ENCODE peak calls at places on chromosome 18, in nine cellular contexts. One of them, this sample, is unnamed.

GRCh38 chr18:45245036-45245638 is 370.1 kb upstream of the SLC14A2 start:
- DNase-seq in HepG2: no peak
- DNase-seq in nephron progenitor cell: no peak
- DNase-seq in GM10248: no peak
- DNase-seq in RWPE1: no peak
- DNase-seq in heart left ventricle: no peak
- DNase-seq in fibroblast of pulmonary artery: no peak
- DNase-seq in astrocyte of the cerebellum: no peak
- DNase-seq in upper lobe of left lung: no peak
- DNase-seq in this sample: no peak

GRCh38 chr18:31490838-31491237 is 7.1 kb upstream of the DSG2 start:
- DNase-seq in HepG2: no peak
- DNase-seq in nephron progenitor cell: no peak
- DNase-seq in GM10248: no peak
- DNase-seq in RWPE1: no peak
- DNase-seq in heart left ventricle: no peak
- DNase-seq in fibroblast of pulmonary artery: no peak
- DNase-seq in astrocyte of the cerebellum: no peak
- DNase-seq in upper lobe of left lung: no peak
- DNase-seq in this sample: no peak

GRCh38 chr18:59419386-59419785 is 60.3 kb upstream of the LMAN1 start:
- DNase-seq in HepG2: no peak
- DNase-seq in nephron progenitor cell: no peak
- DNase-seq in GM10248: no peak
- DNase-seq in RWPE1: no peak
- DNase-seq in heart left ventricle: no peak
- DNase-seq in fibroblast of pulmonary artery: peak
- DNase-seq in astrocyte of the cerebellum: no peak
- DNase-seq in upper lobe of left lung: no peak
- DNase-seq in this sample: no peak

GRCh38 chr18:33710269-33710668 is 132.2 kb downstream of the ASXL3 start:
- DNase-seq in HepG2: no peak
- DNase-seq in nephron progenitor cell: no peak
- DNase-seq in GM10248: no peak
- DNase-seq in RWPE1: no peak
- DNase-seq in heart left ventricle: no peak
- DNase-seq in fibroblast of pulmonary artery: no peak
- DNase-seq in astrocyte of the cerebellum: no peak
- DNase-seq in upper lobe of left lung: no peak
- DNase-seq in this sample: no peak

GRCh38 chr18:76767954-76768353 is 54.4 kb upstream of the ZNF236 start:
- DNase-seq in HepG2: no peak
- DNase-seq in nephron progenitor cell: no peak
- DNase-seq in GM10248: no peak
- DNase-seq in RWPE1: no peak
- DNase-seq in heart left ventricle: no peak
- DNase-seq in fibroblast of pulmonary artery: no peak
- DNase-seq in astrocyte of the cerebellum: no peak
- DNase-seq in upper lobe of left lung: no peak
- DNase-seq in this sample: no peak

GRCh38 chr18:53909668-53910067 is 314.8 kb downstream of the MBD2 start:
- DNase-seq in HepG2: peak
- DNase-seq in nephron progenitor cell: no peak
- DNase-seq in GM10248: no peak
- DNase-seq in RWPE1: no peak
- DNase-seq in heart left ventricle: no peak
- DNase-seq in fibroblast of pulmonary artery: peak
- DNase-seq in astrocyte of the cerebellum: no peak
- DNase-seq in upper lobe of left lung: no peak
- DNase-seq in this sample: no peak

GRCh38 chr18:58953627-58954026 is 89.0 kb downstream of the ZNF532 start:
- DNase-seq in HepG2: peak
- DNase-seq in nephron progenitor cell: no peak
- DNase-seq in GM10248: no peak
- DNase-seq in RWPE1: no peak
- DNase-seq in heart left ventricle: peak
- DNase-seq in fibroblast of pulmonary artery: peak
- DNase-seq in astrocyte of the cerebellum: no peak
- DNase-seq in upper lobe of left lung: no peak
- DNase-seq in this sample: no peak

GRCh38 chr18:55998071-55998522 is 410.1 kb upstream of the TCF4 start:
- DNase-seq in HepG2: no peak
- DNase-seq in nephron progenitor cell: peak
- DNase-seq in GM10248: no peak
- DNase-seq in RWPE1: no peak
- DNase-seq in heart left ventricle: no peak
- DNase-seq in fibroblast of pulmonary artery: no peak
- DNase-seq in astrocyte of the cerebellum: peak
- DNase-seq in upper lobe of left lung: no peak
- DNase-seq in this sample: no peak

GRCh38 chr18:44149706-44150105 is 531.0 kb upstream of the SETBP1 start:
- DNase-seq in HepG2: no peak
- DNase-seq in nephron progenitor cell: no peak
- DNase-seq in GM10248: no peak
- DNase-seq in RWPE1: peak
- DNase-seq in heart left ventricle: no peak
- DNase-seq in fibroblast of pulmonary artery: peak
- DNase-seq in astrocyte of the cerebellum: peak
- DNase-seq in upper lobe of left lung: no peak
- DNase-seq in this sample: no peak

GRCh38 chr18:44564922-44565321 is 115.8 kb upstream of the SETBP1 start:
- DNase-seq in HepG2: no peak
- DNase-seq in nephron progenitor cell: no peak
- DNase-seq in GM10248: no peak
- DNase-seq in RWPE1: no peak
- DNase-seq in heart left ventricle: no peak
- DNase-seq in fibroblast of pulmonary artery: peak
- DNase-seq in astrocyte of the cerebellum: peak
- DNase-seq in upper lobe of left lung: no peak
- DNase-seq in this sample: no peak

GRCh38 chr18:67359868-67360838 is 156.4 kb downstream of the DSEL start:
- DNase-seq in HepG2: peak
- DNase-seq in nephron progenitor cell: no peak
- DNase-seq in GM10248: no peak
- DNase-seq in RWPE1: peak
- DNase-seq in heart left ventricle: peak
- DNase-seq in fibroblast of pulmonary artery: peak
- DNase-seq in astrocyte of the cerebellum: peak
- DNase-seq in upper lobe of left lung: no peak
- DNase-seq in this sample: no peak

GRCh38 chr18:55461843-55462242 is 126.1 kb downstream of the TCF4 start:
- DNase-seq in HepG2: no peak
- DNase-seq in nephron progenitor cell: no peak
- DNase-seq in GM10248: no peak
- DNase-seq in RWPE1: no peak
- DNase-seq in heart left ventricle: no peak
- DNase-seq in fibroblast of pulmonary artery: no peak
- DNase-seq in astrocyte of the cerebellum: no peak
- DNase-seq in upper lobe of left lung: no peak
- DNase-seq in this sample: no peak

GRCh38 chr18:49960376-49960775 is 147.0 kb upstream of the ACAA2 start:
- DNase-seq in HepG2: no peak
- DNase-seq in nephron progenitor cell: no peak
- DNase-seq in GM10248: no peak
- DNase-seq in RWPE1: no peak
- DNase-seq in heart left ventricle: no peak
- DNase-seq in fibroblast of pulmonary artery: no peak
- DNase-seq in astrocyte of the cerebellum: no peak
- DNase-seq in upper lobe of left lung: no peak
- DNase-seq in this sample: no peak

GRCh38 chr18:48342125-48342524 is 67.1 kb downstream of the ZBTB7C start:
- DNase-seq in HepG2: no peak
- DNase-seq in nephron progenitor cell: no peak
- DNase-seq in GM10248: no peak
- DNase-seq in RWPE1: no peak
- DNase-seq in heart left ventricle: peak
- DNase-seq in fibroblast of pulmonary artery: no peak
- DNase-seq in astrocyte of the cerebellum: no peak
- DNase-seq in upper lobe of left lung: no peak
- DNase-seq in this sample: no peak

GRCh38 chr18:36572135-36572856 is 256.5 kb downstream of the TPGS2 start:
- DNase-seq in HepG2: peak
- DNase-seq in nephron progenitor cell: peak
- DNase-seq in GM10248: peak
- DNase-seq in RWPE1: peak
- DNase-seq in heart left ventricle: no peak
- DNase-seq in fibroblast of pulmonary artery: peak
- DNase-seq in astrocyte of the cerebellum: peak
- DNase-seq in upper lobe of left lung: no peak
- DNase-seq in this sample: no peak

GRCh38 chr18:54393648-54394294 is 36.1 kb downstream of the C18orf54 start:
- DNase-seq in HepG2: no peak
- DNase-seq in nephron progenitor cell: no peak
- DNase-seq in GM10248: no peak
- DNase-seq in RWPE1: no peak
- DNase-seq in heart left ventricle: no peak
- DNase-seq in fibroblast of pulmonary artery: no peak
- DNase-seq in astrocyte of the cerebellum: no peak
- DNase-seq in upper lobe of left lung: no peak
- DNase-seq in this sample: no peak

GRCh38 chr18:68991281-68991680 is 193.4 kb downstream of the CCDC102B start:
- DNase-seq in HepG2: no peak
- DNase-seq in nephron progenitor cell: no peak
- DNase-seq in GM10248: no peak
- DNase-seq in RWPE1: no peak
- DNase-seq in heart left ventricle: no peak
- DNase-seq in fibroblast of pulmonary artery: peak
- DNase-seq in astrocyte of the cerebellum: peak
- DNase-seq in upper lobe of left lung: no peak
- DNase-seq in this sample: no peak

GRCh38 chr18:31255953-31256352 is 62.0 kb upstream of the DSG1 start:
- DNase-seq in HepG2: no peak
- DNase-seq in nephron progenitor cell: no peak
- DNase-seq in GM10248: no peak
- DNase-seq in RWPE1: peak
- DNase-seq in heart left ventricle: no peak
- DNase-seq in fibroblast of pulmonary artery: no peak
- DNase-seq in astrocyte of the cerebellum: no peak
- DNase-seq in upper lobe of left lung: no peak
- DNase-seq in this sample: no peak

GRCh38 chr18:27064673-27065072 is 120.4 kb downstream of the CHST9 start:
- DNase-seq in HepG2: no peak
- DNase-seq in nephron progenitor cell: no peak
- DNase-seq in GM10248: no peak
- DNase-seq in RWPE1: no peak
- DNase-seq in heart left ventricle: no peak
- DNase-seq in fibroblast of pulmonary artery: no peak
- DNase-seq in astrocyte of the cerebellum: no peak
- DNase-seq in upper lobe of left lung: no peak
- DNase-seq in this sample: no peak

GRCh38 chr18:3885209-3885792 is 435.3 kb downstream of the TGIF1 start:
- DNase-seq in HepG2: peak
- DNase-seq in nephron progenitor cell: no peak
- DNase-seq in GM10248: no peak
- DNase-seq in RWPE1: peak
- DNase-seq in heart left ventricle: no peak
- DNase-seq in fibroblast of pulmonary artery: no peak
- DNase-seq in astrocyte of the cerebellum: no peak
- DNase-seq in upper lobe of left lung: no peak
- DNase-seq in this sample: no peak
- TF ChIP-seq CTCF in HepG2: no peak
- TF ChIP-seq CTCF in nephron progenitor cell: no peak
- TF ChIP-seq CTCF in GM10248: no peak
- TF ChIP-seq CTCF in RWPE1: no peak
- TF ChIP-seq CTCF in heart left ventricle: no peak
- TF ChIP-seq CTCF in fibroblast of pulmonary artery: peak
- TF ChIP-seq CTCF in astrocyte of the cerebellum: no peak
- TF ChIP-seq CTCF in upper lobe of left lung: no peak
- TF ChIP-seq CTCF in this sample: no peak

GRCh38 chr18:64398320-64398719 is 249.4 kb upstream of the LINC00305 start:
- DNase-seq in HepG2: no peak
- DNase-seq in nephron progenitor cell: no peak
- DNase-seq in GM10248: no peak
- DNase-seq in RWPE1: no peak
- DNase-seq in heart left ventricle: no peak
- DNase-seq in fibroblast of pulmonary artery: no peak
- DNase-seq in astrocyte of the cerebellum: no peak
- DNase-seq in upper lobe of left lung: no peak
- DNase-seq in this sample: no peak
- TF ChIP-seq CTCF in HepG2: no peak
- TF ChIP-seq CTCF in nephron progenitor cell: no peak
- TF ChIP-seq CTCF in GM10248: no peak
- TF ChIP-seq CTCF in RWPE1: no peak
- TF ChIP-seq CTCF in heart left ventricle: no peak
- TF ChIP-seq CTCF in fibroblast of pulmonary artery: no peak
- TF ChIP-seq CTCF in astrocyte of the cerebellum: no peak
- TF ChIP-seq CTCF in upper lobe of left lung: no peak
- TF ChIP-seq CTCF in this sample: no peak

GRCh38 chr18:61891271-61891670 is 1.5 kb downstream of the RNF152 start:
- DNase-seq in HepG2: no peak
- DNase-seq in nephron progenitor cell: no peak
- DNase-seq in GM10248: no peak
- DNase-seq in RWPE1: peak
- DNase-seq in heart left ventricle: no peak
- DNase-seq in fibroblast of pulmonary artery: no peak
- DNase-seq in astrocyte of the cerebellum: no peak
- DNase-seq in upper lobe of left lung: no peak
- DNase-seq in this sample: no peak

GRCh38 chr18:61891874-61892273 is 933 bp downstream of the RNF152 start:
- DNase-seq in HepG2: no peak
- DNase-seq in nephron progenitor cell: no peak
- DNase-seq in GM10248: no peak
- DNase-seq in RWPE1: no peak
- DNase-seq in heart left ventricle: no peak
- DNase-seq in fibroblast of pulmonary artery: no peak
- DNase-seq in astrocyte of the cerebellum: no peak
- DNase-seq in upper lobe of left lung: no peak
- DNase-seq in this sample: no peak

GRCh38 chr18:61893304-61893970 is 630 bp upstream of the RNF152 start:
- DNase-seq in HepG2: no peak
- DNase-seq in nephron progenitor cell: peak
- DNase-seq in GM10248: peak
- DNase-seq in RWPE1: peak
- DNase-seq in heart left ventricle: peak
- DNase-seq in fibroblast of pulmonary artery: peak
- DNase-seq in astrocyte of the cerebellum: no peak
- DNase-seq in upper lobe of left lung: peak
- DNase-seq in this sample: peak

GRCh38 chr18:61893971-61894750 is 1.4 kb upstream of the RNF152 start:
- DNase-seq in HepG2: peak
- DNase-seq in nephron progenitor cell: peak
- DNase-seq in GM10248: peak
- DNase-seq in RWPE1: peak
- DNase-seq in heart left ventricle: peak
- DNase-seq in fibroblast of pulmonary artery: peak
- DNase-seq in astrocyte of the cerebellum: no peak
- DNase-seq in upper lobe of left lung: peak
- DNase-seq in this sample: peak

GRCh38 chr18:61892683-61893303 is at the start of gene RNF152:
- DNase-seq in HepG2: no peak
- DNase-seq in nephron progenitor cell: peak
- DNase-seq in GM10248: no peak
- DNase-seq in RWPE1: peak
- DNase-seq in heart left ventricle: peak
- DNase-seq in fibroblast of pulmonary artery: peak
- DNase-seq in astrocyte of the cerebellum: no peak
- DNase-seq in upper lobe of left lung: no peak
- DNase-seq in this sample: no peak
- TF ChIP-seq CTCF in HepG2: no peak
- TF ChIP-seq CTCF in nephron progenitor cell: no peak
- TF ChIP-seq CTCF in GM10248: no peak
- TF ChIP-seq CTCF in RWPE1: no peak
- TF ChIP-seq CTCF in heart left ventricle: no peak
- TF ChIP-seq CTCF in fibroblast of pulmonary artery: peak
- TF ChIP-seq CTCF in astrocyte of the cerebellum: peak
- TF ChIP-seq CTCF in upper lobe of left lung: peak
- TF ChIP-seq CTCF in this sample: no peak

GRCh38 chr18:46677609-46678470 is 20.8 kb upstream of the LOXHD1 start:
- DNase-seq in HepG2: no peak
- DNase-seq in nephron progenitor cell: no peak
- DNase-seq in GM10248: no peak
- DNase-seq in RWPE1: no peak
- DNase-seq in heart left ventricle: no peak
- DNase-seq in fibroblast of pulmonary artery: no peak
- DNase-seq in astrocyte of the cerebellum: no peak
- DNase-seq in upper lobe of left lung: no peak
- DNase-seq in this sample: no peak
- TF ChIP-seq CTCF in HepG2: no peak
- TF ChIP-seq CTCF in nephron progenitor cell: no peak
- TF ChIP-seq CTCF in GM10248: no peak
- TF ChIP-seq CTCF in RWPE1: no peak
- TF ChIP-seq CTCF in heart left ventricle: peak
- TF ChIP-seq CTCF in fibroblast of pulmonary artery: no peak
- TF ChIP-seq CTCF in astrocyte of the cerebellum: no peak
- TF ChIP-seq CTCF in upper lobe of left lung: no peak
- TF ChIP-seq CTCF in this sample: no peak

This sample was measured in activated B cell treated with CpG ODN at 0.5 μM for 24 hours.